ENCODE peak calls at places on chromosomes 3 and 15, in seven cellular contexts. Q is hippocampal formation, T is midbrain, D is NCI-H1105 treated with DMSO at 0.1 percent for 48 hours, O is GM04504, I is stomach, G is HCT116. P is an unnamed sample.

GRCh38 chr3:24259901-24260512 is 234.6 kb downstream of the THRB start:
- DNase-seq in Q (no peak), T (no peak), D (no peak), O (no peak), I (peak; percentile 36), G (no peak), P (no peak)

GRCh38 chr15:101522091-101522490 is 32.6 kb upstream of the PCSK6 start:
- DNase-seq in Q (no peak), T (no peak), D (no peak), O (no peak), I (no peak), G (no peak), P (no peak)

GRCh38 chr3:126676919-126677705 is 22.2 kb upstream of the TXNRD3 start:
- DNase-seq in Q (no peak), T (no peak), D (no peak), O (no peak), I (no peak), G (no peak), P (no peak)

GRCh38 chr3:114121996-114122709 is 56.7 kb downstream of the DRD3 start:
- DNase-seq in Q (no peak), T (no peak), D (peak; percentile 87), O (no peak), I (no peak), G (no peak), P (no peak)

GRCh38 chr3:112640333-112640863 is 545 bp downstream of the CCDC80 start:
- DNase-seq in Q (no peak), T (no peak), D (no peak), O (peak; percentile 77), I (no peak), G (no peak), P (no peak)

GRCh38 chr15:51982013-51982769 is 10.6 kb upstream of the LEO1 start:
- DNase-seq in Q (peak; percentile 63), T (peak; percentile 64), D (peak; percentile 4), O (peak; percentile 57), I (no peak), G (peak; percentile 50), P (no peak)

GRCh38 chr15:25439456-25439836 is 622 bp upstream of the UBE3A start:
- DNase-seq in Q (no peak), T (no peak), D (peak; percentile 29), O (no peak), I (peak; percentile 27), G (peak; percentile 6), P (no peak)

GRCh38 chr3:50388720-50389352 is 29.5 kb upstream of the TMEM115 start:
- DNase-seq in Q (no peak), T (no peak), D (no peak), O (no peak), I (no peak), G (no peak), P (no peak)

GRCh38 chr3:38111696-38112377 is 25.1 kb downstream of the ACAA1 start:
- DNase-seq in Q (no peak), T (no peak), D (no peak), O (no peak), I (peak; percentile 25), G (no peak), P (no peak)

GRCh38 chr3:133885241-133885711 is 10.4 kb downstream of the RAB6B start:
- DNase-seq in Q (no peak), T (no peak), D (no peak), O (no peak), I (no peak), G (no peak), P (no peak)

GRCh38 chr3:32175607-32176197 is 62.8 kb upstream of the CMTM8 start:
- DNase-seq in Q (peak; percentile 25), T (peak; percentile 28), D (peak; percentile 10), O (peak; percentile 28), I (peak; percentile 49), G (peak; percentile 74), P (no peak)

GRCh38 chr3:11282250-11283125 is 10.3 kb downstream of the ATG7 start:
- DNase-seq in Q (peak; percentile 86), T (peak; percentile 87), D (no peak), O (no peak), I (no peak), G (no peak), P (no peak)

P was measured in stimulated activated naive B cell treated with anti-CD40 and anti-IgM and Interleukin-4, amounts not matched to agents 10 μg/mL and 1 μg/mL and 100 μg/mL, for 72 hours.